ENCODE peak calls at places on chromosomes 16 and 17, in four cellular contexts. X is skeletal muscle cell; Q is activated CD8-positive, alpha-beta T cell treated with anti-CD3 and anti-CD28 coated beads for 36 hours; P is fibroblast of gingiva. C is an unnamed sample.

GRCh38 chr17:6639651-6640535 is 618 bp downstream of the KIAA0753 start:
- DNase-seq in P (peak; percentile 43), X (no peak), Q (peak; percentile 41), C (no peak)

GRCh38 chr17:27573971-27574525 is 56.9 kb upstream of the LGALS9 start:
- DNase-seq in Q (peak; percentile 33), P (peak; percentile 60), X (no peak), C (no peak)

GRCh38 chr17:28078443-28079229 is 36.2 kb downstream of the NLK start:
- DNase-seq in Q (no peak), X (no peak), P (no peak), C (no peak)

GRCh38 chr17:7842950-7843535 is 9.0 kb downstream of the KDM6B start:
- DNase-seq in X (peak; percentile 76), P (peak; percentile 85), Q (no peak), C (no peak)

GRCh38 chr17:16507918-16508533 is 16.0 kb upstream of the LRRC75A start:
- DNase-seq in P (no peak), Q (no peak), X (no peak), C (no peak)

GRCh38 chr17:56997313-56997712 is 19.4 kb downstream of the SCPEP1 start:
- DNase-seq in X (no peak), Q (no peak), P (no peak), C (no peak)

GRCh38 chr16:66899945-66900688 is 18.6 kb downstream of the CDH16 start:
- DNase-seq in X (peak; percentile 18), Q (no peak), P (no peak), C (no peak)

GRCh38 chr16:51302042-51302441 is 151.0 kb upstream of the SALL1 start:
- DNase-seq in Q (no peak), X (no peak), P (no peak), C (no peak)

GRCh38 chr17:6110088-6110487 is 39.9 kb downstream of the WSCD1 start:
- DNase-seq in Q (peak; percentile 13), P (no peak), X (no peak), C (no peak)

GRCh38 chr16:10618710-10619209 is 38.4 kb upstream of the EMP2 start:
- DNase-seq in Q (no peak), P (no peak), X (no peak), C (no peak)

GRCh38 chr17:5628262-5628661 is 44.0 kb upstream of the NLRP1 start:
- DNase-seq in X (no peak), Q (no peak), P (no peak), C (no peak)

GRCh38 chr17:41771389-41772206 is 14.9 kb downstream of the JUP start:
- DNase-seq in P (no peak), Q (no peak), X (no peak), C (no peak)